ENCODE peak calls at places on chromosomes 6 and 20, in four cellular contexts. V is neuronal stem cell, D is NCI-H748 treated with DMSO at 0.1 percent for 48 hours, B is spleen. Z is an unnamed sample.

GRCh38 chr6:48893048-48893447 is 570.0 kb downstream of the MMUT start:
- DNase-seq in D (no peak), B (no peak), V (no peak), Z (no peak)

GRCh38 chr6:232896-233640 is 59.2 kb upstream of the DUSP22 start:
- DNase-seq in B (no peak), D (no peak), V (no peak), Z (no peak)

GRCh38 chr6:147508871-147509608 is 550 bp downstream of the SAMD5 start:
- DNase-seq in V (no peak), D (no peak), B (no peak), Z (no peak)

GRCh38 chr6:149984778-149985177 is 21.0 kb downstream of the ULBP1 start:
- DNase-seq in V (no peak), D (no peak), B (no peak), Z (no peak)

GRCh38 chr6:31952140-31952805 is 6.4 kb downstream of the CFB start:
- DNase-seq in V (peak), B (no peak), D (peak), Z (peak)

GRCh38 chr6:149473080-149474052 is 11.4 kb downstream of the ZC3H12D start:
- DNase-seq in V (no peak), D (peak), B (peak), Z (no peak)

GRCh38 chr6:129817332-129817731 is 43.8 kb downstream of the TMEM244 start:
- DNase-seq in V (no peak), B (no peak), D (no peak), Z (no peak)

GRCh38 chr20:4951299-4951698 is 50.0 kb downstream of the SLC23A2 start:
- DNase-seq in V (no peak), D (no peak), B (no peak), Z (peak)

GRCh38 chr6:56851104-56851503 is 103.8 kb upstream of the BEND6 start:
- DNase-seq in B (no peak), D (no peak), V (no peak), Z (no peak)

GRCh38 chr6:158174514-158174913 is 6.4 kb downstream of the GTF2H5 start:
- DNase-seq in V (no peak), D (no peak), B (no peak), Z (peak)

GRCh38 chr6:22658934-22659333 is 89.6 kb downstream of the HDGFL1 start:
- DNase-seq in B (no peak), V (no peak), D (no peak), Z (no peak)

GRCh38 chr6:52221302-52221701 is 23.0 kb downstream of the IL17F start:
- DNase-seq in B (no peak), V (no peak), D (no peak), Z (no peak)

GRCh38 chr6:26020983-26021349 is 58.4 kb downstream of the TRIM38 start:
- DNase-seq in D (no peak), V (peak), B (peak), Z (no peak)

GRCh38 chr20:46177768-46178167 is 59.7 kb downstream of the CD40 start:
- DNase-seq in V (no peak), D (no peak), B (no peak), Z (no peak)

GRCh38 chr6:1641391-1641790 is 31.7 kb downstream of the FOXC1 start:
- DNase-seq in V (no peak), D (no peak), B (no peak), Z (no peak)

GRCh38 chr6:113860165-113860955 is 3.2 kb downstream of the MARCKS start:
- DNase-seq in B (peak), D (no peak), V (no peak), Z (no peak)

GRCh38 chr20:63830821-63831593 is at the start of gene ZBTB46:
- DNase-seq in B (peak), V (no peak), D (no peak), Z (no peak)

GRCh38 chr20:645318-646106 is 7.5 kb downstream of the SRXN1 start:
- DNase-seq in D (peak), V (peak), B (peak), Z (peak)

GRCh38 chr20:21391495-21392298 is 5.6 kb downstream of the NKX2-4 start:
- DNase-seq in D (no peak), B (peak), V (no peak), Z (no peak)

GRCh38 chr20:45972500-45973183 is 639 bp upstream of the ZNF335 start:
- DNase-seq in D (peak), B (peak), V (no peak), Z (no peak)

GRCh38 chr20:6765469-6766058 is 1.9 kb upstream of the BMP2 start:
- DNase-seq in V (peak), B (no peak), D (peak), Z (peak)

GRCh38 chr6:163490826-163491577 is 76.5 kb downstream of the QKI start:
- DNase-seq in B (peak), D (no peak), V (no peak), Z (peak)

GRCh38 chr6:73631849-73632248 is 21.9 kb downstream of the SLC17A5 start:
- DNase-seq in V (no peak), B (no peak), D (no peak), Z (no peak)

GRCh38 chr6:21354805-21355238 is 238.7 kb upstream of the SOX4 start:
- DNase-seq in V (no peak), D (no peak), B (no peak), Z (no peak)

GRCh38 chr6:4441981-4442434 is 306.6 kb upstream of the ECI2 start:
- DNase-seq in V (no peak), B (no peak), D (no peak), Z (no peak)

GRCh38 chr6:18395851-18396187 is 8.7 kb downstream of the RNF144B start:
- DNase-seq in B (no peak), V (no peak), D (no peak), Z (no peak)

GRCh38 chr20:49325981-49326380 is 48.1 kb upstream of the ZNFX1 start:
- DNase-seq in D (no peak), B (no peak), V (no peak), Z (no peak)

GRCh38 chr20:46849269-46849668 is 45.4 kb upstream of the EYA2 start:
- DNase-seq in V (no peak), B (no peak), D (no peak), Z (no peak)

GRCh38 chr6:125858427-125859320 is 67.9 kb downstream of the NCOA7 start:
- DNase-seq in B (no peak), D (peak), V (peak), Z (peak)

GRCh38 chr20:41392871-41393704 is 26.5 kb upstream of the EMILIN3 start:
- DNase-seq in D (no peak), V (no peak), B (no peak), Z (no peak)

GRCh38 chr20:57672953-57673575 is 36.8 kb downstream of the PMEPA1 start:
- DNase-seq in D (no peak), V (no peak), B (no peak), Z (no peak)

GRCh38 chr6:133504761-133505160 is 263.6 kb downstream of the EYA4 start:
- DNase-seq in B (no peak), V (no peak), D (no peak), Z (peak)

GRCh38 chr6:42391441-42391840 is 60.3 kb downstream of the TRERF1 start:
- DNase-seq in D (no peak), B (no peak), V (no peak), Z (no peak)

GRCh38 chr6:32952817-32953739 is at the start of gene HLA-DMA:
- DNase-seq in D (no peak), V (peak), B (peak), Z (peak)

GRCh38 chr6:139540276-139540675 is 165.8 kb upstream of the CITED2 start:
- DNase-seq in D (no peak), B (peak), V (no peak), Z (no peak)

GRCh38 chr6:52887912-52888535 is 21.5 kb downstream of the GSTA3 start:
- DNase-seq in B (no peak), D (no peak), V (no peak), Z (no peak)